ENCODE peak calls at places on chromosomes 7 and 10, in four cellular contexts. E, R, J and N are unnamed samples.

GRCh38 chr10:11414314-11415038 is 197.0 kb downstream of the USP6NL start:
- DNase-seq in E (no peak), R (no peak), J (no peak), N (no peak)

GRCh38 chr7:137684776-137685175 is 162.0 kb downstream of the DGKI start:
- DNase-seq in E (no peak), R (no peak), J (no peak), N (no peak)

GRCh38 chr7:108128514-108128913 is 1.6 kb downstream of the LAMB4 start:
- DNase-seq in E (no peak), R (no peak), J (no peak), N (no peak)

GRCh38 chr7:132393789-132394261 is 182.4 kb downstream of the PLXNA4 start:
- DNase-seq in E (no peak), R (peak), J (no peak), N (no peak)

GRCh38 chr10:129079705-129080104 is 387.3 kb upstream of the MGMT start:
- DNase-seq in E (no peak), R (no peak), J (no peak), N (no peak)

GRCh38 chr10:49601857-49602256 is 8.3 kb upstream of the SLC18A3 start:
- DNase-seq in E (no peak), R (no peak), J (no peak), N (no peak)

GRCh38 chr7:148699024-148699771 is 495 bp downstream of the CUL1 start:
- DNase-seq in E (peak), R (peak), J (peak), N (peak)

GRCh38 chr7:137120690-137121089 is 222.8 kb downstream of the PTN start:
- DNase-seq in E (no peak), R (no peak), J (no peak), N (no peak)

GRCh38 chr10:133096616-133097269 is 9.0 kb downstream of the ADGRA1 start:
- DNase-seq in E (no peak), R (no peak), J (no peak), N (no peak)

GRCh38 chr10:77637986-77638765 is 568 bp upstream of the KCNMA1 start:
- DNase-seq in E (peak), R (no peak), J (no peak), N (peak)

GRCh38 chr10:96840841-96841518 is 8.9 kb downstream of the LCOR start:
- DNase-seq in E (peak), R (peak), J (no peak), N (no peak)

GRCh38 chr7:109282726-109283125 is 713.1 kb downstream of the DNAJB9 start:
- DNase-seq in E (no peak), R (no peak), J (no peak), N (no peak)